ENCODE peak calls at places on chromosomes 2 and 18, in four cellular contexts. Y, M, W and T are unnamed samples.

GRCh38 chr2:25302758-25303436 is 38.8 kb downstream of the DNMT3A start:
- DNase-seq in Y (no peak), M (no peak), W (no peak), T (no peak)

GRCh38 chr2:18159899-18160298 is 281.4 kb downstream of the KCNS3 start:
- DNase-seq in Y (no peak), M (no peak), W (no peak), T (no peak)

GRCh38 chr2:62303818-62304217 is 107.9 kb downstream of the B3GNT2 start:
- DNase-seq in Y (no peak), M (no peak), W (no peak), T (no peak)

GRCh38 chr2:40220177-40220925 is 231.5 kb downstream of the SLC8A1 start:
- DNase-seq in Y (no peak), M (no peak), W (no peak), T (no peak)

GRCh38 chr2:100125641-100126040 is 16.7 kb downstream of the AFF3 start:
- DNase-seq in Y (no peak), M (no peak), W (no peak), T (no peak)

GRCh38 chr2:16050261-16051045 is 110.1 kb downstream of the MYCN start:
- DNase-seq in Y (no peak), M (no peak), W (no peak), T (no peak)

GRCh38 chr2:37829202-37829601 is 95.9 kb upstream of the RMDN2 start:
- DNase-seq in Y (no peak), M (no peak), W (no peak), T (no peak)

GRCh38 chr2:202932425-202933138 is 20.5 kb downstream of the CARF start:
- DNase-seq in Y (no peak), M (no peak), W (no peak), T (no peak)

GRCh38 chr2:661215-661635 is 16.0 kb downstream of the TMEM18 start:
- DNase-seq in Y (no peak), M (no peak), W (no peak), T (no peak)

GRCh38 chr2:118661184-118661583 is 186.3 kb downstream of the EN1 start:
- DNase-seq in Y (no peak), M (no peak), W (no peak), T (no peak)

GRCh38 chr2:183614797-183615429 is 490.7 kb downstream of the NUP35 start:
- DNase-seq in Y (no peak), M (no peak), W (no peak), T (peak; percentile 1)

GRCh38 chr2:215272918-215273317 is 38.9 kb upstream of the ATIC start:
- DNase-seq in Y (no peak), M (no peak), W (no peak), T (no peak)

GRCh38 chr18:31643003-31643402 is 41.4 kb downstream of the B4GALT6 start:
- DNase-seq in Y (no peak), M (no peak), W (no peak), T (no peak)

GRCh38 chr2:20282916-20283592 is 58.1 kb upstream of the SDC1 start:
- DNase-seq in Y (no peak), M (no peak), W (no peak), T (peak; percentile 61)

GRCh38 chr2:227759411-227760113 is 13.9 kb downstream of the SCYGR8 start:
- DNase-seq in Y (peak; percentile 29), M (no peak), W (no peak), T (no peak)

GRCh38 chr18:49843778-49844625 is 30.7 kb upstream of the ACAA2 start:
- DNase-seq in Y (no peak), M (no peak), W (no peak), T (no peak)

GRCh38 chr2:238493880-238494572 is 67.3 kb downstream of the ASB1 start:
- DNase-seq in Y (no peak), M (no peak), W (no peak), T (no peak)

GRCh38 chr2:64462940-64463339 is 9.0 kb downstream of the LGALSL start:
- DNase-seq in Y (no peak), M (no peak), W (no peak), T (no peak)

DNA sequence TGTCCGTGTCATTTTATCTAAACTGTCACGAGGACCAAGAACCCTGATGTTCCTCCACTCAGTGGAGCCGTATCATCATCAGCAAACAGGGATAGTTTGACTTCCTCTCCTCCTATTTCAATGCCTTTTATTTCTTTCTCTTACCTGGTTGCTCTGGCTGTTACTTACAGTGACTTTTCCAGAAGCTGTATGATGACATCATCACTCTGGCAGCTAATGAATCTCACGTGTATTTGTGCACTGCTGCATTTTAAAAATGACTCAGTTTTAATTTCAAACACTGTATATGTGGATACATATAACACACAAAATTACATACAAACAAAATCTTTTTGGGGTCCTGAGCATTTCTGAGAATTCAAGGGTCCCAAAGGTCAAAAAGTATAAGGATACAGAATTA is 481.4 kb downstream of the CDH2 start:
- DNase-seq in Y (no peak), M (no peak), W (no peak), T (no peak)
- H3K27ac ChIP-seq in Y (no peak overlapping the region), M (no peak overlapping the region), W (no peak overlapping the region), T (no peak overlapping the region)

GRCh38 chr2:230170532-230170931 is 49.3 kb downstream of the SP110 start:
- DNase-seq in Y (no peak), M (no peak), W (no peak), T (no peak)
- H3K27ac ChIP-seq in Y (no peak overlapping the region), M (no peak overlapping the region), W (no peak overlapping the region), T (no peak overlapping the region)

GRCh38 chr2:172693037-172693436 is 42.6 kb upstream of the RAPGEF4 start:
- DNase-seq in Y (no peak), M (no peak), W (no peak), T (no peak)
- H3K27ac ChIP-seq in Y (no peak overlapping the region), M (no peak overlapping the region), W (no peak overlapping the region), T (no peak overlapping the region)

GRCh38 chr2:42792583-42793313 is at the start of gene HAAO:
- DNase-seq in Y (peak; percentile 81), M (peak; percentile 29), W (no peak), T (no peak)

GRCh38 chr2:42794271-42795046 is 2.1 kb upstream of the HAAO start:
- DNase-seq in Y (peak; percentile 68), M (no peak), W (no peak), T (no peak)

GRCh38 chr2:42792087-42792582 is 248 bp downstream of the HAAO start:
- DNase-seq in Y (no peak), M (no peak), W (no peak), T (no peak)

GRCh38 chr2:42795275-42795674 is 2.9 kb upstream of the HAAO start:
- DNase-seq in Y (no peak), M (no peak), W (no peak), T (no peak)

DNA sequence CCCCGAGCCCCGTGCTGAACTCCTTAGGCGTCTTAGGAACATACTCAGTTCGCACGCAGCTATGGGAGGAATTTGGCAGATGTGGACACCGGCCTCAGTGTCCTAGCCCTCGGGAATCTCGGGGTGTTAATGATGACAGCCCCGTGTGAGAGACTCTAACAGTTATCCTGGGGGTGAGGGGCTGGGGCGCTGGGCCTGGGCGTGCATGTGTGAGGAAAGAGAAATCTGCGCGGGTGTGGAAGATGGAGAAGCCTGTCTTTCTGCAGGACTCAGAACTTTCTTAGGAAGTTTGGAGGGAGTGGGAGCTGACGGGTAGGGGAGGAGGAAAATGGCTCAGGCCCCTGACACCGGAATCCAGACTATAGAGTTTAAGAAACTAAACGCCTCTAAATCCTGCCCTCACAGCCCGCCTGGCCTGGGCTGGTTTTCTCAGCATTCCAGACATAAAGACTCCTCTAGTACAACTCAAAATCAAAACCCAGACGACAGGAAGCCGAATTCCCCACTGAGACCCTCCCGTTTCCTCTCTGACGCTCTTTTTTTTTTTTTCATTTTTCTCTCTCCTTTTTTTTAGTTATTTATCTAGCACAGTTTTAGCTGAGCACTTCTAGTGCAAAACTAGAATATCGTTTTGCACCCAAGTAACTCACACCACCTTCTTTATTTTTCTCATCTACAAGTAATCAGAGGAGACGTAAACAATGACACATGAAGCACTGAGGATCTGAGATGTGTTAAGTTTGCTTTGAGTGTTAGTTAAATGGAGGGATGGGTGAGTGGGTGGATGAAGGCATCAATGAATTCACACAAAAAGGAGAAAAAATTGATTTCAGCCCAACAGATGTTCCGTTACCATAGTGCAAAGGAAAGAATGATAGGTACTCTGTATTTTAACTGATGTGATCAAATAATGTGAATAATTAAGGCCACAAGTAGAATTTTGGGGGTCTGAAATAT is 1.2 kb upstream of the HAAO start:
- DNase-seq in Y (peak; percentile 53), M (peak; percentile 29), W (no peak), T (no peak)
- H3K27ac ChIP-seq in Y (no peak overlapping the region), M (peak overlapping the region; percentile 91), W (peak overlapping the region; percentile 77), T (no peak overlapping the region)

GRCh38 chr18:36312806-36313395 is 15.4 kb downstream of the FHOD3 start:
- DNase-seq in Y (no peak), M (no peak), W (no peak), T (no peak)

GRCh38 chr18:36315736-36316135 is 18.2 kb downstream of the FHOD3 start:
- DNase-seq in Y (peak; percentile 76), M (no peak), W (no peak), T (no peak)

GRCh38 chr18:36314754-36315153 is 17.2 kb downstream of the FHOD3 start:
- DNase-seq in Y (no peak), M (no peak), W (no peak), T (no peak)

GRCh38 chr18:36316246-36316645 is 18.7 kb downstream of the FHOD3 start:
- DNase-seq in Y (no peak), M (no peak), W (no peak), T (no peak)

GRCh38 chr18:36314098-36314497 is 16.6 kb downstream of the FHOD3 start:
- DNase-seq in Y (no peak), M (no peak), W (no peak), T (no peak)
- H3K27ac ChIP-seq in Y (no peak overlapping the region), M (no peak overlapping the region), W (no peak overlapping the region), T (no peak overlapping the region)

GRCh38 chr18:35935805-35936204 is 36.7 kb upstream of the RMP24 start:
- DNase-seq in Y (no peak), M (no peak), W (no peak), T (no peak)
- H3K27ac ChIP-seq in Y (no peak overlapping the region), M (no peak overlapping the region), W (no peak overlapping the region), T (no peak overlapping the region)

DNA sequence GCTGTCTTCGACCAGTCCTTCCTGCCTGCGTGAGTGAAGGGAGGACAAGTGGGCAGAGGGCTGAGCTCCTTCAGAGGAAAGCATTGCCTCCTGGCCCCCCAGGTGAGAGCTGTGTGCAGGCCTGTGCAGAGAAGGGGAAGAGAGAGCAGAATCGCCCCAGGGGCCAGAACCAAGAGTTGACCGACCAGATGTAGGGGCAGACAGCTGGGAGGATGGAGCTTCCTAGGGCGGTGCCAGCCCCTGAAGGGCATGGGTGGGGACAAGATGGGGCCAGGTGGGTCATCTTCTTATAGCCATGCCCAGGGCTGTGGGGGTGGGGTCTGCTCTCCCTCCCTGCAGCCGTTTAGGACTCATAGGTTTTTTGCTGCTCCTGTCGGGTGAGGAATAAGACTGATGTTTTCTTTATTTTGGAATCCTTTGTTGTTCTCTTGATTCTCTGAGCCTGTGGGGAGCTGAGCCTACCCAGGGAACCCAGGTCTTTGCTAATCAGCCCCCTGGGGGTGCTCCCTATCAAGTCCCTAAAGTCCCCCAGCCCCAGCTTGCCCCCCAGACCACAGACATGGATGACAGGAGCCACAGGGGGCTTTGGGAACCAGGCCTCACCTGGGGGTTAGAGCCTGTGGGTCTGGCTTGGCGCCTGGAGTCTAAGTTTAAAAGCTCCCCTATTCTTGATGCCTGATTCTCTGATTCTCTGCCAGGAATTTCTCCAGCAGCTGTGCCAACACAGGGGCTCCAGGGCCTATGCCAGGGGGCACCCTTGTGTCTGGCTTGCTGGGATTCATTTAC is 9.4 kb upstream of the EFHD1 start:
- DNase-seq in Y (no peak), M (no peak), W (no peak), T (no peak)
- H3K27ac ChIP-seq in Y (no peak overlapping the region), M (peak overlapping the region; percentile 58), W (no peak overlapping the region), T (peak overlapping the region; percentile 64)